ENCODE peak calls at places on chromosomes 7 and 10, in six cellular contexts. S is AG09309, X is transverse colon, H is ovary, M is colonic mucosa, V is foreskin fibroblast. P is an unnamed sample.

GRCh38 chr7:26189000-26189539 is 11.5 kb downstream of the HNRNPA2B1 start:
- DNase-seq in S (no peak), X (no peak), M (no peak), H (no peak), V (no peak), P (no peak)

GRCh38 chr10:5571826-5572225 is 47.1 kb downstream of the CALML3 start:
- DNase-seq in S (no peak), M (no peak), V (no peak), H (no peak), X (no peak), P (no peak)

GRCh38 chr7:20794676-20795075 is 8.0 kb upstream of the SP8 start:
- DNase-seq in X (no peak), S (no peak), H (no peak), M (no peak), V (no peak), P (no peak)

GRCh38 chr7:22138106-22138505 is 192.4 kb upstream of the CDCA7L start:
- DNase-seq in M (no peak), H (no peak), V (no peak), X (no peak), S (no peak), P (no peak)

GRCh38 chr7:95421847-95422444 is 12.9 kb downstream of the PON2 start:
- DNase-seq in X (no peak), H (no peak), S (no peak), V (no peak), M (no peak), P (no peak)

GRCh38 chr10:104824378-104825006 is 183.4 kb downstream of the SORCS3 start:
- DNase-seq in X (no peak), M (no peak), V (peak; percentile 6), H (no peak), S (no peak), P (peak; percentile 0)

GRCh38 chr7:15862016-15862780 is 175.7 kb upstream of the MEOX2 start:
- DNase-seq in H (no peak), V (no peak), S (no peak), M (no peak), X (no peak), P (no peak)

GRCh38 chr10:100890696-100891271 is 22.0 kb upstream of the SLF2 start:
- DNase-seq in M (no peak), V (peak; percentile 95), H (peak; percentile 6), X (no peak), S (peak; percentile 95), P (peak; percentile 87)

GRCh38 chr10:122435212-122435827 is 19.1 kb upstream of the ARMS2 start:
- DNase-seq in X (no peak), H (no peak), S (peak; percentile 17), M (no peak), V (peak; percentile 26), P (no peak)

GRCh38 chr10:45456822-45457221 is 82.8 kb downstream of the ALOX5 start:
- DNase-seq in V (no peak), S (no peak), H (no peak), X (no peak), M (no peak), P (no peak)

GRCh38 chr7:2566348-2566889 is 7.6 kb downstream of the IQCE start:
- DNase-seq in M (no peak), S (no peak), H (no peak), V (no peak), X (no peak), P (no peak)

GRCh38 chr7:2886900-2887299 is 42.8 kb upstream of the GNA12 start:
- DNase-seq in H (peak; percentile 63), X (peak; percentile 45), V (peak; percentile 67), S (no peak), M (peak; percentile 67), P (peak; percentile 75)

GRCh38 chr7:82760831-82761230 is 317.3 kb upstream of the CACNA2D1 start:
- DNase-seq in V (no peak), S (no peak), M (no peak), H (no peak), X (no peak), P (no peak)

GRCh38 chr7:27551803-27552202 is 110.9 kb downstream of the HIBADH start:
- DNase-seq in V (no peak), H (no peak), X (no peak), S (no peak), M (no peak), P (no peak)

GRCh38 chr10:126160971-126161630 is 227.2 kb downstream of the ADAM12 start:
- DNase-seq in H (no peak), M (no peak), S (no peak), V (no peak), X (no peak), P (no peak)
- TF ChIP-seq CTCF in H (no peak), M (no peak), S (no peak), V (no peak), X (no peak), P (no peak)

GRCh38 chr10:3467052-3467906 is 294.7 kb upstream of the PITRM1 start:
- DNase-seq in S (peak; percentile 88), M (peak; percentile 68), H (peak; percentile 71), V (peak; percentile 94), X (peak; percentile 73), P (peak; percentile 99)
- TF ChIP-seq CTCF in S (peak; percentile 69), M (no peak), H (no peak), V (peak; percentile 42), X (no peak), P (peak; percentile 99)

DNA sequence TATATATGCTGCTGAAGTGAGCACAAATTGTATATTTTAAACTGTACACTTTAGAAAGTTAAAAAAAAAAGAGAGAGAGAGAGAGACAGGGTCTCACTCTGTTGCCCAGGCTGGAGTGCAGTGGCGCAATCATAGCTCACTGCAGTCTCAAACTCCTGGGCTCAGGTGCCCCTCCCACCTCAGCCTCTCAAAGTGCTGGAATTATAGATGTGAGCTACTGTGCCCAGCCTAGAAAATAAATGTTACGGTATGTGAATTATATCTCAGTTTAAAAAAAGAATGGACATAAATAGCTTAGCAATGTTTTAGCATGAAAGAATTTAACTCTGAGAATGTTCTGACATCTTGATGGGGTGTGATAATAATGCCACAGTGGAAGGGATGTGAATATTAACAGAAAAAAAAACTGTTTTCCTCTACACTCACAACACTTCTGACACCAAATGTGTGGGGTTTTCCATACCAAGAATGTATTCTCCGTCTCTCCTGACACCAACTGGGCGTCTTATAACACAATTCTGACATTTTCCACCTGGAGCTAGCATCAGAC is 162.1 kb downstream of the PLCE1 start:
- DNase-seq in X (no peak), M (no peak), S (no peak), H (no peak), V (no peak), P (no peak)
- TF ChIP-seq CTCF in X (no peak), M (no peak), S (no peak), H (no peak), V (no peak), P (no peak)

DNA sequence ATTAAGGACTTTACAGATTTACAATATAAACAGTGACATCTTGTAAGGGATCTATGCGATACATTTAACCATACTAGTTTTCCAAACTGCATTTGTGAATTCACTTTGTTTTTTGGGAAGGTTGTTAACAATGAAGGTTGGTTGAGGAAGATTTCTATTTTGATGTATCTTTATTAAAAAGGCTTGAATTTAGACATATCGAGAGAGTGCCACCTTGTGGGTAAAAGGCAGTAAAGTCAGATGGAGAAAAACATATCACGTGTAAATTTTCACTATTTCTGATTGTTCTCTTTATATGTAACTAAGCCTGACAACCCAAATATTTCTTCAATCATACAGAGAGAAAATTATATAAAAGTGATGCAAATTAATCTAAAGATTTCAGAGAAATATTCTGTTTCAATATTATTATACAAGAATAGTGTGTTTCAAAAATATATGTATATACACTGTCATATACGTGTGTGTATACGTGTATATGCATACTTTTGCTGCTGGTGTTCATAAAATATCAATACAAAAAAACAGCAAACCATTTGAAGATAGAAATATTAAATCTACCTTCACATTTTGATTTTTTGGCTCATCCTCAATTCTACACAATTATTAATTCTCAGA is 988.6 kb downstream of the SORCS1 start:
- DNase-seq in X (no peak), V (no peak), S (no peak), H (no peak), M (no peak), P (no peak)
- TF ChIP-seq CTCF in X (peak; percentile 29), V (peak; percentile 46), S (peak; percentile 22), H (no peak), M (no peak), P (peak; percentile 70)

GRCh38 chr7:57181281-57181680 is 49.0 kb upstream of the ZNF479 start:
- DNase-seq in S (no peak), V (no peak), M (no peak), H (no peak), X (no peak), P (no peak)

GRCh38 chr7:57179776-57180415 is 47.7 kb upstream of the ZNF479 start:
- DNase-seq in M (no peak), X (no peak), S (no peak), H (no peak), V (no peak), P (no peak)

GRCh38 chr7:57178768-57179139 is 46.5 kb upstream of the ZNF479 start:
- DNase-seq in X (no peak), V (no peak), H (no peak), S (no peak), M (no peak), P (no peak)

GRCh38 chr7:57177856-57178767 is 45.9 kb upstream of the ZNF479 start:
- DNase-seq in H (no peak), S (no peak), X (no peak), M (no peak), V (no peak), P (no peak)

DNA sequence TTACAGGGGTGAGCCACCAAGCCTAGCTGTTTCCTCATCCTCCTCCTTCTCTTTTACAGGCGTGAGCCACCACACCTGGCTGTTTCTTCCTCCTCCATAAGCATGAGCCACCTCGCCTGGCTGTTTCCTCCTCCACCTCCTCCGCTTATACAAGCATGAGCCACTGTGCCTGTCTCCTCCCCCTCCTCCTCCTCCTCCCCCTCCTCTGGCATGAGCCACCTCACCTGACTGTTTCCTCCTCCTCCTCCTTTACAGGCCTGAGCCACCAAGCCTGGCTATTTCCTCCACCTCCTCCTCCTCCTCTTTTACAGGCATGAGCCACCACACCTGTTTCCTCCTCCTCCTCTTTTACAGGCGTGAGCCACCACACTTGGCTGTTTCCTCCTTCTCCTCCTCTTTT is 49.8 kb upstream of the ZNF479 start:
- DNase-seq in M (no peak), S (no peak), V (no peak), X (no peak), H (no peak), P (no peak)
- TF ChIP-seq CTCF in M (no peak), S (no peak), V (no peak), X (no peak), H (no peak), P (no peak)

GRCh38 chr7:156397249-156397648 is 243.3 kb upstream of the RNF32 start:
- DNase-seq in S (no peak), V (no peak), M (no peak), H (no peak), X (no peak), P (no peak)

GRCh38 chr7:156400046-156400445 is 240.5 kb upstream of the RNF32 start:
- DNase-seq in V (no peak), X (no peak), H (no peak), M (no peak), S (no peak), P (no peak)

GRCh38 chr7:156401617-156402016 is 239.0 kb upstream of the RNF32 start:
- DNase-seq in S (no peak), X (no peak), M (no peak), V (no peak), H (no peak), P (no peak)

DNA sequence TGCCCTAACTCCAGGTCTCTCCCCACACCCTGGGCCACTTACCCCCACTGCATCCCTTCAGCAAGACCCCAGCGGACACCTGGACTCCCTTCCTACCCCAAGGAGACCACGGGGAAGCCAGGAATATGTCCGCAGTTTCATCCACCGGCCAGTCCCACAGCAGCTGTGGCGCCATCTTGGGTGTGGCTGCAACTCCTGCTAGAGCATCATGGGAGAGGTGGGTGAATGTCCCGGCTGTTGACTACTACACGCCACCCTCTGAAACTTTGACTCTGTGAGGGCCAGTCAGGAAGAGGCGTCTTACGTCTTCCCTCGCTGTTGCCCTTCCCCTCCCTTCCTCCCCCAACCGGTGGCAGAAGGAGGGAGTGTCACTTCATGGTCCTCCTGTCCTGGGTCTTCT is 238.3 kb upstream of the RNF32 start:
- DNase-seq in H (no peak), X (no peak), S (no peak), V (no peak), M (no peak), P (no peak)
- TF ChIP-seq CTCF in H (no peak), X (no peak), S (no peak), V (no peak), M (no peak), P (no peak)